ENCODE peak calls at places on chromosomes 3 and 15, in eight cellular contexts. H is adrenal gland, P is cardiac muscle cell, Q is sigmoid colon, R is WTC11, F is left ventricle myocardium inferior, S is HFF-Myc, Y is IMR-90. O is an unnamed sample.

GRCh38 chr3:192901435-192901834 is 16.2 kb downstream of the MB21D2 start:
- DNase-seq in F (no peak), Y (peak), S (no peak), Q (no peak), R (no peak), H (no peak), P (no peak), O (no peak)

GRCh38 chr3:19940643-19941042 is 6.3 kb upstream of the RAB5A start:
- DNase-seq in S (no peak), R (no peak), P (no peak), Y (no peak), H (no peak), F (no peak), Q (no peak), O (no peak)

GRCh38 chr3:31341130-31341529 is 191.6 kb upstream of the STT3B start:
- DNase-seq in H (peak), Y (no peak), R (peak), Q (no peak), P (peak), F (no peak), S (no peak), O (no peak)

GRCh38 chr15:90845201-90845949 is 23.0 kb upstream of the FURIN start:
- DNase-seq in S (peak), P (no peak), H (peak), Y (peak), F (no peak), R (no peak), Q (no peak), O (no peak)

GRCh38 chr3:12194669-12195161 is 36.0 kb upstream of the TIMP4 start:
- DNase-seq in H (no peak), P (no peak), Q (no peak), Y (peak), R (no peak), S (no peak), F (no peak), O (no peak)

GRCh38 chr15:83199288-83199687 is 8.3 kb downstream of the HDGFL3 start:
- DNase-seq in H (no peak), P (no peak), F (no peak), Y (no peak), Q (no peak), R (no peak), S (no peak), O (no peak)

GRCh38 chr3:171556574-171557145 is 96.5 kb upstream of the TNIK start:
- DNase-seq in R (no peak), Y (peak), P (peak), H (peak), Q (no peak), S (no peak), F (no peak), O (no peak)

GRCh38 chr15:74123131-74123429 is 7.3 kb upstream of the ISLR2 start:
- DNase-seq in H (no peak), Q (no peak), Y (no peak), R (peak), F (no peak), S (no peak), P (peak), O (no peak)

GRCh38 chr3:19543212-19543841 is 390.7 kb downstream of the EFHB start:
- DNase-seq in Q (no peak), S (no peak), Y (no peak), P (peak), F (no peak), H (peak), R (peak), O (no peak)

GRCh38 chr15:70098170-70098460 is 398 bp upstream of the TLE3 start:
- DNase-seq in P (no peak), R (no peak), F (no peak), Y (no peak), Q (no peak), H (no peak), S (no peak), O (no peak)
- TF ChIP-seq CTCF in P (no peak), R (no peak), F (no peak), Y (no peak), Q (no peak), H (no peak), S (no peak), O (peak)

GRCh38 chr3:14602006-14602803 is 49.4 kb upstream of the CCDC174 start:
- DNase-seq in P (no peak), Q (no peak), F (no peak), Y (no peak), R (peak), H (no peak), S (no peak), O (no peak)
- TF ChIP-seq CTCF in P (peak), Q (no peak), F (no peak), Y (no peak), R (no peak), H (no peak), S (peak), O (peak)

DNA sequence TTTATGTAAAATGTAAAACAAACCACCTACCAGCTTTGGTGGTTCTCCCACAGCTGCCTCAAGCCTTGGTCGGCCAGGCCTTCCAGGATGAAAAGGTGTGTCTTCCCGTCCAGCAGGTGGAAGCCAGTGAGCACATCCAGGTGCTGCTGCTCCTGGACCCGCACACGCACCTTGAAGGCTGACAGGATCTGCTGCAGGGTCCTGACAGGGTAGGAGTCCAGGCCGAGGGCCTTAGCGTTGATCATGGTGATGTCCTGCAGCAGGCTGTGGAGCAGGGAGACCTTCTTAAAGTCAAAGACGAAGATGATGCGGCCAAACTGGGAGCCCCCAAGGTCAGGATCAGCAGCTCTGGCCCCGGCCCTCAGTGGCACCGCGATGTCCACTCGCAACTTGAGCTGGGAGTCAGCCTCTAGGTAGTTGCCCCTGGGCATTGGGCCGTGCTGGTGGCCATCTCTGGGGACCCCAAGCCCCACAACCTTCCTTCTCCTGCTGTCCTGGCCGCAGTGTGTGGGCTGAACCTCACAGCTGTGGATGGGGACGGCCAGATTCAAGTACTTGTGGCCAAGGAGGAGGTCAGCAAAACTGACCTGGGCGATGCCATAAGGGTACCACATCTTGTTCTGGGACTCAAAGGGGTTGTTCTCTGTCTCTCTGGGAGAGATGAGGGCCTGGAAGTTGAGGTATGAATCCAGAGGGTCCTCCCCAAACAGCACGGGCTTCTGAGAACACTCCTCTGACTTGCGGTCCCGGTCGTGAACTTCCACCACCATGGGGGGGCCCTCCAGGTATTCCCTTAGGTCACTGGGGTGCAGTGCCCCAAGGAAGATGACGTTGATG is 48.6 kb downstream of the CFAP92 start:
- DNase-seq in Y (no peak), P (no peak), R (no peak), H (peak), F (no peak), Q (no peak), S (no peak), O (no peak)
- TF ChIP-seq CTCF in Y (no peak), P (no peak), R (no peak), H (no peak), F (no peak), Q (no peak), S (no peak), O (no peak)

GRCh38 chr15:39888809-39889208 is 31.3 kb downstream of the GPR176 start:
- DNase-seq in R (no peak), Y (no peak), Q (no peak), P (no peak), H (no peak), F (no peak), S (no peak), O (no peak)
- TF ChIP-seq CTCF in R (no peak), Y (no peak), Q (no peak), P (no peak), H (no peak), F (no peak), S (no peak), O (no peak)

GRCh38 chr15:70322051-70322668 is 224.4 kb upstream of the TLE3 start:
- DNase-seq in P (no peak), H (no peak), F (no peak), Q (no peak), S (no peak), Y (no peak), R (no peak), O (no peak)

GRCh38 chr15:70324001-70324974 is 226.6 kb upstream of the TLE3 start:
- DNase-seq in H (no peak), R (no peak), S (peak), P (no peak), Y (peak), F (no peak), Q (peak), O (no peak)

GRCh38 chr15:70320077-70320830 is 222.5 kb upstream of the TLE3 start:
- DNase-seq in Y (no peak), Q (no peak), S (no peak), F (no peak), P (no peak), H (no peak), R (no peak), O (no peak)

GRCh38 chr15:70321106-70321809 is 223.5 kb upstream of the TLE3 start:
- DNase-seq in Q (no peak), H (no peak), R (no peak), P (no peak), Y (no peak), S (no peak), F (no peak), O (no peak)

DNA sequence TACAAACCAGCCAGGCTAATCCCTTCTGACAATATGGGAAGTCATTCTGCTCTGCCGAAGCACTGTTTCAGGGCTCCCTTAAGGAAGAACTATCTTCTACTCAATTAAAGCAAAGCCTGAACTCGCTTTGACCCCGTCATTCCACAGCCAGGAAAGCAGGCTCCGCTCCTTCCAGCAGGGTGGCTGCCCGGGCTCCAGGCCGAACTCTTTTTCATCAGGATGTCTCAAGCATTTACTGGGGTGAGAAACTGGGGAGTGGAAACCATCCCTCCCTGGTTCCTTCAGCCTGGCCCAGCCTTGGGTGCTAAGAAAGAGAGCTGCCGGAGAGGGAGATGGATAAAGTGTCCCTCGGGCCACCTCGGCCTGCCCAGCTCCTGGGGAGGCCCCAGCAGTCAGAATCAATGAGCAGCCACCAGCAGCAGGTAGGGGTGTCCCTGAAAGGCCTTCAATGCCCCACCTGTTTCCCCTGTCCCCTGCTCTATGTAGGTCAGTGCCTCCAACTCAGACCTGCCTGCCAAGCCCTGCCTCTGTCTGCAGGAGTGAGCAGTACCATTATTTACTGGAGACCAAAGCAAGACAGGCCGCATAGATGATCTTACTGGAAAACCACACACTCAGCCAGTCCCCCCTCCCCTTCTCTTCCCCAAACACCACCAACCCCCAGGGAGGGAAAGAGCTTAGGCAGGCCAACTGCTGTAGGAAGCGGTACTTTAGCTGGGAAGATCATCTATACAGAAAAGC is 225.6 kb upstream of the TLE3 start:
- DNase-seq in H (peak), F (peak), R (no peak), Q (peak), S (no peak), P (no peak), Y (no peak), O (peak)
- TF ChIP-seq CTCF in H (no peak), F (no peak), R (no peak), Q (no peak), S (no peak), P (peak), Y (no peak), O (no peak)

DNA sequence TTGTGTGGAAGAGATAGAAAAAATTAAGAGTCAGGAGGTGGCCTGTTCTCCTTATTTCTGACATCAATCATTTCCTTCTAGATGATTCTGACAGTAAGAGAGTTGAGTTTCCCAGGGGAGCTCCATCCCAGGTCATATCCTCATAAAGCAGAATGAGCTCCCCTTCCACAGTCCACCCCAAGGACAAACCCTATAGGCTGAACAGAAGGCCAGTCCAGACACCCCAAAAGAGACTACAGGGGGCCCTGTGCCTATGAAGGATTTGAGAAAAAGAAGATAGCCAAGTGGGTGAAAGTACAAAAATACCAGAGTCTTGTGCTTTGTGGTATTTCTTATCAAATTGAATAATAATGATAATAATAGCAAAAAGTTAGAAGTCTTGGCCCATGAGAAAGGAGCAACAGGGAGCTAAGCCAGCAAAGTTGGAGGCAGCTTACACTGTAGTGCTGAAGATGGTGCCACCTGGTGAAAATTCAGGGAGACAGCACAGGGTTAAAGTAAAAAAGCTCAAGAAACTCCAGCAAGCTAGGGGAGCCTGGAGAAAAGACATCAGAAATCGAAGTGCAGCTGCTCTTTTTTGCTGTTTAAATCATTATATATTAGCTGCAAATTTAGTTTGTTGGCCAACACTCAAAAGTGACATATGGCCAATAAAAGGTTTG is 35.9 kb upstream of the SLC24A5 start:
- DNase-seq in H (no peak), Q (no peak), F (no peak), S (no peak), P (peak), Y (peak), R (peak), O (no peak)
- TF ChIP-seq CTCF in H (no peak), Q (no peak), F (peak), S (peak), P (peak), Y (peak), R (peak), O (no peak)

GRCh38 chr15:100911086-100911485 is 8.1 kb upstream of the LRRK1 start:
- DNase-seq in Y (no peak), S (no peak), H (no peak), P (no peak), Q (no peak), R (no peak), F (no peak), O (no peak)

GRCh38 chr15:100918034-100918689 is 995 bp upstream of the LRRK1 start:
- DNase-seq in Q (peak), P (peak), Y (peak), R (peak), F (peak), H (peak), S (peak), O (peak)

GRCh38 chr15:100918690-100919480 is at the start of gene LRRK1:
- DNase-seq in R (peak), F (peak), P (peak), S (peak), H (no peak), Q (no peak), Y (peak), O (no peak)

GRCh38 chr15:100913961-100914360 is 5.2 kb upstream of the LRRK1 start:
- DNase-seq in F (no peak), Q (peak), P (no peak), Y (no peak), S (no peak), R (no peak), H (no peak), O (no peak)

GRCh38 chr15:100914876-100915275 is 4.3 kb upstream of the LRRK1 start:
- DNase-seq in P (peak), Q (no peak), H (no peak), S (no peak), R (no peak), Y (peak), F (no peak), O (no peak)
- TF ChIP-seq CTCF in P (peak), Q (no peak), H (no peak), S (peak), R (no peak), Y (peak), F (no peak), O (no peak)

DNA sequence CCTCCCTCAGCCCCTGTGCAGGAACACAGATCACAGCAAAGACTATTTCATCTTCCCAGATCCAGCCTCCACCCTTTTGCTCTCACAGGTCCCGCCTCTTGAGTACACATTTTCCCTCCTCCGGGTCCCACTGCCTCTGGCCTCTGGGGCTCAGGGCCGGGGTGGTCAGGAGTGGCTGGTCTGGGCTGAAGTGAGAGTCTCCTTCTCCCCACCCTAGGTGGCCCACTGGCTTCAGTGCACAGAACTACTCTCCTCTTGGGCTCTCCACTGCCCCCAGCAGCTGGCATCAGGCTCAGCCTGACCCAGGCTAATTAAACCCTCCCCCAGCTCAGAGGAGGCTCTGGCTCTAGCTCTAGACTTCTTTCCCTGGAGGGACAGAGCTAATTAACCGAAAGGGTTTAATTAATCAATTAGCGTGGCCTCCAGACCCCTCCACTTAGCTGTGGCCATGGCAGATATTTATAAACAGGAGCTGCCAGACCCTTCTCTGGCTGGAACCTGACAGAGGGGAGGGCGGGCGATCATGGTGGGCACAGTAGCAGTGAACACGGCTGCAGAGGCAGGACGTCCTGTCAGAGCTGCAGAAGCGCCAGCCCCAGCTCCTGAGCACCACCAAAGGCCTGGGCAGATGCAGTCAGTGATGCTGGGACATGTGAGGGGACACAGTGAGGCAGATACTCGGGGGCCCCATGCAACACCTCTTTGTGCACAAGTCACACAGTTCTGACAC is 15.1 kb downstream of the DUSP7 start:
- DNase-seq in F (no peak), R (peak), Y (no peak), S (no peak), Q (no peak), H (no peak), P (no peak), O (no peak)
- TF ChIP-seq CTCF in F (peak), R (no peak), Y (peak), S (peak), Q (no peak), H (peak), P (peak), O (no peak)

DNA sequence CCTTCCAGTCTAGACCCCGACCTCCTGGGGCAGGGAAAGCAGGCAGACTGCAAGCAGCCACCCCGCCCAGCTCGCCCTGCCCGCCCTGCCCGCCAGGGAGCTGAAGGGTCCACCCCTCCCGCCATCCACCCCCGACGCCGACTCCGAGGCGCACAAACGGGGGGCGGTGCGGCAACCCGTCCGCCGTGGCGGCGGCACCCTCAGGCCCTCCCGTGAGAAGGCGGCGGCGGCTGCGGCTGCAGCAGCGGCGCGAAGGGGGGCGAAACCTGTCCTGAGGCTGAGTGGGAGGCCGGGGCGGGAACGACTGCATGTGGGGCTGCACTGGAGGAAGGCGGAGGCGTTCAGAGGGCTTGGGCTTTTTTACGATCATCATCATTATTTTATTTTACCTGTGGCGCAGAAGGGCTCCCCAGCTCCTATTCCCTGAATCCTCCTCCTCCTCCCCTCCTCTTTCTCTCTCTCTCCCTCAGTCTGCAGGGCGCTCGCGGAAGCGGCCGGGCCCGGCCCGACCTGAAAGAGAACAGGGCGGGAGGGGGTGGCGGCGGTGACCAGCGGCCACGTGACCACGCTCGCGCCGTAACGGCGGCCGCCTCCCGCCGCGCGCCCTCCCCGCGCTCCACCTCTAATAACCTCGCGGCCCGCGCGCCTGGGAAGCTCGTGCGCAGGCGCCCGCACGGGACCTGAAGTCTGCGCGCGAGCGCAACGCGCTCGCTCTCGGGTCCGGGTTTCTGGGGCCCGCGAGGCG is at the start of gene TBC1D5:
- DNase-seq in H (peak), S (peak), Q (peak), Y (peak), F (peak), R (peak), P (peak), O (peak)
- TF ChIP-seq CTCF in H (no peak), S (no peak), Q (no peak), Y (no peak), F (no peak), R (no peak), P (no peak), O (no peak)